ENCODE peak calls at places on chromosomes 11 and 22, in ten cellular contexts. K is choroid plexus epithelial cell; A is CD4-positive, alpha-beta T cell; W is mammary epithelial cell; R is upper lobe of right lung; U is WTC11; B is AG09309; J is OCI-LY7; P is left ventricle myocardium inferior; V is LNCaP clone FGC. I is an unnamed sample.

GRCh38 chr11:30855383-30856006 is 269.3 kb upstream of the MPPED2 start:
- DNase-seq in K (peak), A (no peak), W (no peak), R (no peak), U (no peak), B (no peak), J (peak), P (no peak), V (no peak), I (no peak)

GRCh38 chr11:102238287-102238894 is 78.9 kb upstream of the BIRC3 start:
- DNase-seq in K (no peak), A (no peak), W (peak), R (no peak), U (no peak), B (no peak), J (no peak), P (no peak), V (no peak), I (no peak)

GRCh38 chr11:125123194-125123946 is 11.9 kb upstream of the TMEM218 start:
- DNase-seq in K (no peak), A (no peak), W (no peak), R (no peak), U (no peak), B (no peak), J (no peak), P (no peak), V (no peak), I (no peak)

GRCh38 chr11:86722041-86722440 is 49.6 kb upstream of the ME3 start:
- DNase-seq in K (peak), A (no peak), W (peak), R (no peak), U (no peak), B (no peak), J (no peak), P (no peak), V (no peak), I (no peak)

GRCh38 chr11:112453601-112454577 is 193.2 kb upstream of the PLET1 start:
- DNase-seq in K (peak), A (peak), W (peak), R (peak), U (peak), B (no peak), J (peak), P (no peak), V (peak), I (peak)

GRCh38 chr11:8039530-8040260 is 41.3 kb upstream of the TUB start:
- DNase-seq in K (no peak), A (no peak), W (no peak), R (no peak), U (no peak), B (no peak), J (no peak), P (no peak), V (no peak), I (no peak)

GRCh38 chr11:4672470-4672869 is 25.2 kb downstream of the OR51E2 start:
- DNase-seq in K (peak), A (no peak), W (no peak), R (no peak), U (no peak), B (no peak), J (no peak), P (no peak), V (no peak), I (no peak)

GRCh38 chr11:100757636-100758035 is 70.5 kb downstream of the ARHGAP42 start:
- DNase-seq in K (no peak), A (no peak), W (no peak), R (no peak), U (no peak), B (no peak), J (no peak), P (no peak), V (peak), I (no peak)

GRCh38 chr11:27874998-27875397 is 174.7 kb upstream of the BDNF start:
- DNase-seq in K (no peak), A (no peak), W (no peak), R (no peak), U (no peak), B (no peak), J (no peak), P (no peak), V (no peak), I (no peak)

GRCh38 chr11:94825111-94825880 is 57.1 kb downstream of the AMOTL1 start:
- DNase-seq in K (no peak), A (no peak), W (no peak), R (no peak), U (no peak), B (no peak), J (no peak), P (no peak), V (no peak), I (no peak)

GRCh38 chr11:120499859-120500258 is 11.7 kb upstream of the GRIK4 start:
- DNase-seq in K (no peak), A (no peak), W (no peak), R (no peak), U (no peak), B (no peak), J (no peak), P (no peak), V (no peak), I (no peak)

GRCh38 chr11:61752117-61752924 is at the start of gene MYRF:
- DNase-seq in K (no peak), A (peak), W (no peak), R (peak), U (peak), B (no peak), J (no peak), P (peak), V (no peak), I (peak)

GRCh38 chr11:118610220-118610772 is 2.9 kb downstream of the PHLDB1 start:
- DNase-seq in K (no peak), A (no peak), W (no peak), R (no peak), U (peak), B (no peak), J (no peak), P (no peak), V (no peak), I (no peak)

GRCh38 chr22:37303821-37304274 is 21.5 kb downstream of the CYTH4 start:
- DNase-seq in K (peak), A (peak), W (peak), R (peak), U (no peak), B (peak), J (no peak), P (no peak), V (no peak), I (peak)

GRCh38 chr11:69497221-69497787 is 15.8 kb downstream of the LINC01488 start:
- DNase-seq in K (peak), A (no peak), W (peak), R (peak), U (no peak), B (peak), J (no peak), P (peak), V (no peak), I (peak)

GRCh38 chr11:124788521-124788920 is 11.7 kb downstream of the MSANTD2 start:
- DNase-seq in K (peak), A (no peak), W (no peak), R (no peak), U (no peak), B (no peak), J (no peak), P (no peak), V (no peak), I (no peak)

GRCh38 chr11:33377100-33377851 is 120.1 kb downstream of the HIPK3 start:
- DNase-seq in K (peak), A (no peak), W (no peak), R (no peak), U (no peak), B (no peak), J (no peak), P (no peak), V (no peak), I (no peak)

GRCh38 chr11:66739983-66740382 is 11.0 kb upstream of the SPTBN2 start:
- DNase-seq in K (no peak), A (no peak), W (peak), R (no peak), U (no peak), B (peak), J (no peak), P (no peak), V (no peak), I (peak)

GRCh38 chr11:102452461-102453285 is at the start of gene TMEM123:
- DNase-seq in K (peak), A (peak), W (peak), R (peak), U (peak), B (no peak), J (peak), P (peak), V (no peak), I (peak)

GRCh38 chr22:20271114-20271994 is 3.2 kb upstream of the RTN4R start:
- DNase-seq in K (no peak), A (no peak), W (no peak), R (peak), U (no peak), B (no peak), J (no peak), P (no peak), V (no peak), I (no peak)

GRCh38 chr11:125946712-125947418 is 1.0 kb downstream of the VSIG10L2 start:
- DNase-seq in K (no peak), A (no peak), W (no peak), R (peak), U (no peak), B (no peak), J (no peak), P (no peak), V (no peak), I (no peak)

GRCh38 chr11:73667906-73668305 is 21.5 kb downstream of the PLEKHB1 start:
- DNase-seq in K (no peak), A (no peak), W (no peak), R (no peak), U (no peak), B (no peak), J (no peak), P (no peak), V (no peak), I (no peak)

GRCh38 chr11:78216571-78217287 is 28.0 kb downstream of the USP35 start:
- DNase-seq in K (no peak), A (no peak), W (peak), R (no peak), U (no peak), B (no peak), J (no peak), P (no peak), V (no peak), I (no peak)

GRCh38 chr22:45638834-45639746 is 32.5 kb upstream of the ATXN10 start:
- DNase-seq in K (peak), A (no peak), W (peak), R (peak), U (no peak), B (no peak), J (no peak), P (peak), V (no peak), I (peak)
- TF ChIP-seq CTCF in K (no peak), A (no peak), W (no peak), R (no peak), U (no peak), B (no peak), J (no peak), P (no peak), V (no peak), I (peak)

GRCh38 chr22:10778296-10778814 is 4749.6 kb upstream of the OR11H1 start:
- DNase-seq in K (no peak), A (no peak), W (no peak), R (no peak), U (no peak), B (no peak), J (no peak), P (no peak), V (no peak), I (no peak)
- TF ChIP-seq CTCF in K (no peak), A (no peak), W (no peak), R (no peak), U (no peak), B (no peak), J (no peak), P (no peak), V (no peak), I (no peak)

GRCh38 chr22:25774575-25775026 is 32.6 kb downstream of the MYO18B start:
- DNase-seq in K (no peak), A (no peak), W (no peak), R (no peak), U (peak), B (no peak), J (peak), P (no peak), V (no peak), I (no peak)
- TF ChIP-seq CTCF in K (peak), A (no peak), W (peak), R (no peak), U (peak), B (peak), J (peak), P (peak), V (peak), I (peak)

GRCh38 chr11:1639666-1640065 is 10.1 kb downstream of the KRTAP5-5 start:
- DNase-seq in K (no peak), A (no peak), W (no peak), R (no peak), U (no peak), B (no peak), J (no peak), P (no peak), V (no peak), I (no peak)
- TF ChIP-seq CTCF in K (no peak), A (no peak), W (no peak), R (no peak), U (no peak), B (no peak), J (no peak), P (no peak), V (no peak), I (no peak)

I was measured in HFFc6.